ENCODE peak calls at places on chromosome 5, in five cellular contexts. C, A, Q, J and I are unnamed samples.

GRCh38 chr5:123367739-123368138 is 55.5 kb downstream of the CEP120 start:
- DNase-seq in A (no peak), J (no peak), C (peak), Q (no peak), I (peak)

GRCh38 chr5:122286547-122286946 is 25.5 kb upstream of the SNCAIP start:
- DNase-seq in J (no peak), Q (no peak), C (no peak), A (no peak), I (no peak)

GRCh38 chr5:37717613-37718431 is 122.0 kb downstream of the GDNF start:
- DNase-seq in Q (peak), A (peak), C (peak), J (no peak), I (peak)

GRCh38 chr5:124408738-124409453 is 337.5 kb downstream of the ZNF608 start:
- DNase-seq in A (no peak), Q (no peak), C (peak), J (no peak), I (no peak)

GRCh38 chr5:142432961-142433360 is 108.1 kb upstream of the SPRY4 start:
- DNase-seq in J (no peak), Q (no peak), A (no peak), C (peak), I (no peak)

GRCh38 chr5:54874337-54875021 is 110.9 kb downstream of the ESM1 start:
- DNase-seq in Q (no peak), J (no peak), C (peak), A (peak), I (peak)

GRCh38 chr5:4108690-4109089 is 513.1 kb downstream of the IRX1 start:
- DNase-seq in C (no peak), Q (no peak), J (no peak), A (no peak), I (no peak)

GRCh38 chr5:32446660-32447059 is 2.1 kb upstream of the ZFR start:
- DNase-seq in Q (no peak), A (no peak), J (no peak), C (no peak), I (no peak)